ENCODE peak calls at places on chromosomes 13 and 19, in five cellular contexts. D is activated T-cell treated with anti-CD3 and anti-CD28 coated beads, Interleukin-2, amount 50 U/mL, for 72 hours; J is fibroblast of pulmonary artery; U is heart right ventricle; Q is cerebellum. P is an unnamed sample.
A peak's percentile ranks its signal among the peaks of the same experiment; 100 is the strongest.

GRCh38 chr19:17209126-17210036 is 5.8 kb upstream of the USE1 start:
- DNase-seq in D (peak; percentile 54), Q (no peak), U (no peak), J (peak; percentile 34), P (peak; percentile 93)

GRCh38 chr13:46716821-46717220 is 80.1 kb downstream of the ESD start:
- DNase-seq in J (no peak), U (no peak), Q (no peak), D (no peak), P (no peak)

GRCh38 chr13:80386001-80386400 is 45.1 kb upstream of the SPRY2 start:
- DNase-seq in D (no peak), Q (no peak), U (no peak), J (no peak), P (no peak)

GRCh38 chr13:45522571-45522970 is 57.8 kb downstream of the COG3 start:
- DNase-seq in U (no peak), J (no peak), D (no peak), Q (no peak), P (no peak)

GRCh38 chr19:34503546-34504272 is 22.2 kb downstream of the WTIP start:
- DNase-seq in D (no peak), U (no peak), J (no peak), Q (no peak), P (no peak)

GRCh38 chr19:45632468-45633196 is 6.6 kb downstream of the EML2 start:
- DNase-seq in J (peak; percentile 91), D (peak; percentile 41), U (peak; percentile 74), Q (peak; percentile 30), P (peak; percentile 71)

GRCh38 chr13:53151692-53152421 is 123.2 kb downstream of the OLFM4 start:
- DNase-seq in J (peak; percentile 56), D (peak; percentile 54), U (no peak), Q (peak; percentile 1), P (peak; percentile 68)

GRCh38 chr13:98892821-98893220 is 85.0 kb downstream of the DOCK9 start:
- DNase-seq in U (no peak), J (no peak), Q (no peak), D (no peak), P (peak; percentile 18)

GRCh38 chr19:21151460-21151859 is 9.6 kb downstream of the ZNF431 start:
- DNase-seq in U (no peak), J (no peak), D (no peak), Q (no peak), P (no peak)

GRCh38 chr13:40388617-40389016 is 277.8 kb downstream of the FOXO1 start:
- DNase-seq in J (no peak), Q (peak; percentile 12), U (no peak), D (peak; percentile 87), P (peak; percentile 96)

GRCh38 chr13:109836629-109837607 is 50.5 kb upstream of the IRS2 start:
- DNase-seq in D (no peak), U (no peak), Q (no peak), J (no peak), P (no peak)